ENCODE peak calls at places on chromosomes 2 and 18, in seven cellular contexts. V is tibial nerve; W is ovary; T is bronchial epithelial cell; N is BJ; C is activated CD8-positive, alpha-beta T cell treated with anti-CD3 and anti-CD28 coated beads for 36 hours; L is astrocyte of the spinal cord. P is an unnamed sample.

GRCh38 chr2:42048318-42049251 is 764 bp downstream of the PKDCC start:
- DNase-seq in V (no peak), W (peak; percentile 62), T (no peak), N (no peak), C (no peak), L (no peak), P (no peak)

GRCh38 chr2:112812318-112813042 is 24.1 kb downstream of the IL1B start:
- DNase-seq in V (no peak), W (no peak), T (peak; percentile 63), N (no peak), C (no peak), L (peak; percentile 78), P (peak; percentile 59)

GRCh38 chr18:48743046-48743445 is 204.2 kb downstream of the CTIF start:
- DNase-seq in V (peak; percentile 41), W (peak; percentile 67), T (no peak), N (peak; percentile 70), C (no peak), L (peak; percentile 72), P (peak; percentile 48)

GRCh38 chr2:115386465-115386864 is 944.0 kb downstream of the DPP10 start:
- DNase-seq in V (no peak), W (no peak), T (no peak), N (no peak), C (no peak), L (no peak), P (no peak)

GRCh38 chr2:6526093-6526824 is 339.4 kb downstream of the CMPK2 start:
- DNase-seq in V (no peak), W (no peak), T (peak; percentile 15), N (no peak), C (no peak), L (no peak), P (peak; percentile 51)

GRCh38 chr2:190093793-190094192 is 31.3 kb upstream of the MSTN start:
- DNase-seq in V (no peak), W (no peak), T (no peak), N (no peak), C (no peak), L (no peak), P (no peak)

GRCh38 chr18:57427429-57428181 is 7.6 kb upstream of the ONECUT2 start:
- DNase-seq in V (no peak), W (peak; percentile 33), T (no peak), N (no peak), C (peak; percentile 8), L (no peak), P (no peak)

GRCh38 chr2:128249555-128249954 is 69.1 kb downstream of the HS6ST1 start:
- DNase-seq in V (no peak), W (no peak), T (no peak), N (no peak), C (no peak), L (no peak), P (no peak)

GRCh38 chr18:24987271-24987932 is 364.6 kb downstream of the ZNF521 start:
- DNase-seq in V (peak; percentile 24), W (no peak), T (peak; percentile 35), N (no peak), C (no peak), L (peak; percentile 37), P (no peak)

GRCh38 chr2:45291283-45291682 is 282.0 kb upstream of the SIX2 start:
- DNase-seq in V (no peak), W (no peak), T (no peak), N (no peak), C (no peak), L (peak; percentile 29), P (no peak)

GRCh38 chr2:217653240-217653639 is 349.6 kb downstream of the TNS1 start:
- DNase-seq in V (peak; percentile 64), W (peak; percentile 60), T (peak; percentile 84), N (peak; percentile 95), C (no peak), L (peak; percentile 76), P (peak; percentile 80)

GRCh38 chr2:54559593-54560145 is 103.5 kb downstream of the SPTBN1 start:
- DNase-seq in V (no peak), W (no peak), T (peak; percentile 84), N (no peak), C (no peak), L (peak; percentile 84), P (peak; percentile 89)

GRCh38 chr2:24012521-24013245 is 2.8 kb downstream of the MFSD2B start:
- DNase-seq in V (no peak), W (no peak), T (no peak), N (no peak), C (no peak), L (no peak), P (no peak)

GRCh38 chr2:21042958-21043743 is 722 bp downstream of the APOB start:
- DNase-seq in V (peak; percentile 60), W (peak; percentile 84), T (peak; percentile 22), N (no peak), C (peak; percentile 68), L (peak; percentile 38), P (peak; percentile 44)

GRCh38 chr2:216215991-216216390 is 106.8 kb downstream of the XRCC5 start:
- DNase-seq in V (no peak), W (no peak), T (peak; percentile 38), N (no peak), C (no peak), L (no peak), P (peak; percentile 48)

GRCh38 chr2:64112016-64112415 is 32.2 kb downstream of the PELI1 start:
- DNase-seq in V (no peak), W (no peak), T (no peak), N (no peak), C (no peak), L (no peak), P (no peak)

GRCh38 chr18:2522112-2522511 is 49.2 kb downstream of the METTL4 start:
- DNase-seq in V (no peak), W (no peak), T (no peak), N (no peak), C (no peak), L (no peak), P (no peak)

GRCh38 chr2:178513876-178514275 is 33.6 kb downstream of the PLEKHA3 start:
- DNase-seq in V (no peak), W (no peak), T (no peak), N (no peak), C (no peak), L (peak; percentile 44), P (peak; percentile 1)

GRCh38 chr2:108370080-108370479 is 7.7 kb upstream of the SULT1C4 start:
- DNase-seq in V (no peak), W (no peak), T (peak; percentile 74), N (no peak), C (no peak), L (peak; percentile 22), P (no peak)

GRCh38 chr18:55264108-55264507 is 304.8 kb upstream of the CCDC68 start:
- DNase-seq in V (no peak), W (no peak), T (peak; percentile 68), N (no peak), C (no peak), L (peak; percentile 61), P (no peak)

GRCh38 chr2:2590796-2591541 is 259.9 kb upstream of the MYT1L start:
- DNase-seq in V (no peak), W (no peak), T (no peak), N (no peak), C (no peak), L (no peak), P (no peak)

GRCh38 chr18:31041346-31042067 is 1.0 kb downstream of the DSC3 start:
- DNase-seq in V (no peak), W (no peak), T (peak; percentile 36), N (no peak), C (no peak), L (peak; percentile 31), P (peak; percentile 70)

GRCh38 chr2:203400805-203401585 is 72.8 kb downstream of the ABI2 start:
- DNase-seq in V (no peak), W (no peak), T (peak; percentile 46), N (no peak), C (no peak), L (peak; percentile 16), P (no peak)

DNA sequence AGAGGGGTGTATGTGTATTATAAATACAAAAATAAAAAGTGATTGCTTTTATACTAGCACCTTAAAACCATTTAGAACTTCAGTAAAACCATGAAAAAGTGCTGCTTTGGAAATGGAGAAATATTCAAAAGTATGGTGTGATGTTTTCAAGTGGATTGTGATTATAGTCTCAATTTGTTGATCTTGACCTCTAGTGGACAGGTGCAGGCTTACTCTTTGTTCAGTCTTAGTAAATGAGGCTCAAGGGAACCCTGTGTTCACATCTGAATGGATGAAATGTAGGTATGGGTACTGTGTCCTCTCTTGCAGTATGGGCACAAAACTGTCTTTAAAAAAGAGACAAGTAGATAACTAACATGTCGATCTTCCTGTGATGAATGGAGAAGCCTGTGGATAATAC is 145.8 kb downstream of the MCFD2 start:
- DNase-seq in V (no peak), W (no peak), T (no peak), N (no peak), C (no peak), L (no peak), P (no peak)
- TF ChIP-seq CTCF in V (no peak), W (no peak), T (peak; percentile 4), N (no peak), C (no peak), L (no peak), P (peak; percentile 11)

GRCh38 chr2:234754126-234754525 is 197.7 kb upstream of the SH3BP4 start:
- DNase-seq in V (no peak), W (no peak), T (peak; percentile 82), N (no peak), C (no peak), L (no peak), P (no peak)

GRCh38 chr2:234747032-234747431 is 204.8 kb upstream of the SH3BP4 start:
- DNase-seq in V (no peak), W (no peak), T (no peak), N (peak; percentile 48), C (no peak), L (no peak), P (peak; percentile 8)

GRCh38 chr2:234753701-234754100 is 198.1 kb upstream of the SH3BP4 start:
- DNase-seq in V (no peak), W (no peak), T (no peak), N (no peak), C (no peak), L (no peak), P (no peak)

GRCh38 chr2:234747833-234748559 is 203.8 kb upstream of the SH3BP4 start:
- DNase-seq in V (no peak), W (no peak), T (no peak), N (no peak), C (no peak), L (no peak), P (no peak)

GRCh38 chr2:234751275-234751938 is 200.4 kb upstream of the SH3BP4 start:
- DNase-seq in V (no peak), W (no peak), T (no peak), N (no peak), C (no peak), L (no peak), P (peak; percentile 21)
- TF ChIP-seq CTCF in V (no peak), W (no peak), T (no peak), N (no peak), C (no peak), L (no peak), P (no peak)

GRCh38 chr2:226813148-226813701 is 13.6 kb upstream of the IRS1 start:
- DNase-seq in V (no peak), W (no peak), T (no peak), N (no peak), C (peak; percentile 24), L (peak; percentile 22), P (no peak)
- TF ChIP-seq CTCF in V (no peak), W (no peak), T (peak; percentile 62), N (peak; percentile 58), C (peak; percentile 30), L (peak; percentile 70), P (peak; percentile 32)

GRCh38 chr2:231795525-231796327 is 9.5 kb downstream of the COPS7B start:
- DNase-seq in V (no peak), W (no peak), T (peak; percentile 85), N (no peak), C (no peak), L (peak; percentile 52), P (peak; percentile 89)
- TF ChIP-seq CTCF in V (no peak), W (no peak), T (peak; percentile 68), N (peak; percentile 54), C (peak; percentile 17), L (peak; percentile 30), P (peak; percentile 42)

P was measured in MCF 10A.